ENCODE peak calls at places on chromosomes 6 and 20, in five cellular contexts. One of them, this sample, is unnamed.

GRCh38 chr20:19492937-19493336 is 265.1 kb upstream of the RIN2 start:
- DNase-seq in GM06990: no peak
- DNase-seq in heart left ventricle: no peak
- DNase-seq in AG04450: no peak
- DNase-seq in mesothelial cell of epicardium: no peak
- DNase-seq in this sample: no peak

GRCh38 chr6:149334682-149335160 is 17.2 kb downstream of the TAB2 start:
- DNase-seq in heart left ventricle: no peak
- DNase-seq in AG04450: peak
- DNase-seq in GM06990: no peak
- DNase-seq in mesothelial cell of epicardium: no peak
- DNase-seq in this sample: no peak

GRCh38 chr6:2763345-2763841 is 1.8 kb upstream of the WRNIP1 start:
- DNase-seq in mesothelial cell of epicardium: no peak
- DNase-seq in heart left ventricle: peak
- DNase-seq in AG04450: no peak
- DNase-seq in GM06990: peak
- DNase-seq in this sample: no peak

GRCh38 chr6:106037060-106037459 is 49.1 kb upstream of the PRDM1 start:
- DNase-seq in GM06990: no peak
- DNase-seq in heart left ventricle: no peak
- DNase-seq in mesothelial cell of epicardium: no peak
- DNase-seq in AG04450: no peak
- DNase-seq in this sample: no peak

GRCh38 chr20:19995220-19995863 is 21.8 kb upstream of the NAA20 start:
- DNase-seq in AG04450: no peak
- DNase-seq in GM06990: no peak
- DNase-seq in mesothelial cell of epicardium: no peak
- DNase-seq in heart left ventricle: no peak
- DNase-seq in this sample: peak

GRCh38 chr6:403659-404655 is 12.4 kb downstream of the IRF4 start:
- DNase-seq in heart left ventricle: no peak
- DNase-seq in mesothelial cell of epicardium: no peak
- DNase-seq in AG04450: no peak
- DNase-seq in GM06990: no peak
- DNase-seq in this sample: peak

GRCh38 chr20:3239867-3240775 is 1.1 kb upstream of the SLC4A11 start:
- DNase-seq in AG04450: no peak
- DNase-seq in heart left ventricle: no peak
- DNase-seq in mesothelial cell of epicardium: no peak
- DNase-seq in GM06990: no peak
- DNase-seq in this sample: no peak

GRCh38 chr6:146893690-146894089 is 294.9 kb downstream of the ADGB start:
- DNase-seq in GM06990: no peak
- DNase-seq in AG04450: no peak
- DNase-seq in mesothelial cell of epicardium: no peak
- DNase-seq in heart left ventricle: no peak
- DNase-seq in this sample: no peak

GRCh38 chr6:130037207-130037811 is 18.9 kb downstream of the L3MBTL3 start:
- DNase-seq in AG04450: no peak
- DNase-seq in mesothelial cell of epicardium: no peak
- DNase-seq in heart left ventricle: no peak
- DNase-seq in GM06990: no peak
- DNase-seq in this sample: no peak

GRCh38 chr20:14918981-14919380 is 581.6 kb upstream of the FLRT3 start:
- DNase-seq in GM06990: no peak
- DNase-seq in AG04450: no peak
- DNase-seq in heart left ventricle: no peak
- DNase-seq in mesothelial cell of epicardium: no peak
- DNase-seq in this sample: no peak

GRCh38 chr6:56282391-56282790 is 35.0 kb upstream of the COL21A1 start:
- DNase-seq in AG04450: no peak
- DNase-seq in GM06990: no peak
- DNase-seq in mesothelial cell of epicardium: no peak
- DNase-seq in heart left ventricle: no peak
- DNase-seq in this sample: no peak

DNA sequence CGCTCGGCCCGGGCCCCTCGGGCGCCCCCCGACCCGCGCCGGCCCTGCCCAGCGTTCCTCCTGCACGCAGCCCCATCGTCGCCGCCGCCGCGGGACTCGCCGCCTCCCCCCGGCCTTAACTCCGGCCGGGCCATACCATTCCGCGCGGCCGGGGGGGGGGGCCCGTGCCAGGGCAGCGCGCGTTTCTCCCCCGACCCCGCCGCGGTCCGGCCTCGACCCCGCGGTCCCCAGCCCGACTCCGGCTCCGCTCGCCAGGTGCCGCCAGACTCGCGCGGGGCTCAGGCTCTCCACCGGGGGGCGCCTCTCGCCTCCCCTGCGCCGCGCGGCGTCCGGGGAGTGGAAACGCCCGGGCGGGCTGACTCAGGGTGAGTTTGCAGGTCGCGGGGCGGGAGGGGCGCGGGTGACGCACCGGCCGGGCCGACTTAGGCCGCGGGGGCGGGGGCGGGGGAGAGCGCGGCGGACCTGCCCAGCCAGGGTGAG is at the start of gene SRXN1:
- DNase-seq in mesothelial cell of epicardium: peak
- DNase-seq in heart left ventricle: peak
- DNase-seq in GM06990: peak
- DNase-seq in AG04450: peak
- DNase-seq in this sample: peak
- TF ChIP-seq CTCF in mesothelial cell of epicardium: peak
- TF ChIP-seq CTCF in heart left ventricle: peak
- TF ChIP-seq CTCF in GM06990: peak
- TF ChIP-seq CTCF in AG04450: peak
- TF ChIP-seq CTCF in this sample: peak

GRCh38 chr6:157989541-157990289 is 8.1 kb downstream of the SYNJ2 start:
- DNase-seq in mesothelial cell of epicardium: no peak
- DNase-seq in heart left ventricle: peak
- DNase-seq in AG04450: no peak
- DNase-seq in GM06990: no peak
- DNase-seq in this sample: no peak
- TF ChIP-seq CTCF in mesothelial cell of epicardium: no peak
- TF ChIP-seq CTCF in heart left ventricle: no peak
- TF ChIP-seq CTCF in AG04450: no peak
- TF ChIP-seq CTCF in GM06990: no peak
- TF ChIP-seq CTCF in this sample: no peak

DNA sequence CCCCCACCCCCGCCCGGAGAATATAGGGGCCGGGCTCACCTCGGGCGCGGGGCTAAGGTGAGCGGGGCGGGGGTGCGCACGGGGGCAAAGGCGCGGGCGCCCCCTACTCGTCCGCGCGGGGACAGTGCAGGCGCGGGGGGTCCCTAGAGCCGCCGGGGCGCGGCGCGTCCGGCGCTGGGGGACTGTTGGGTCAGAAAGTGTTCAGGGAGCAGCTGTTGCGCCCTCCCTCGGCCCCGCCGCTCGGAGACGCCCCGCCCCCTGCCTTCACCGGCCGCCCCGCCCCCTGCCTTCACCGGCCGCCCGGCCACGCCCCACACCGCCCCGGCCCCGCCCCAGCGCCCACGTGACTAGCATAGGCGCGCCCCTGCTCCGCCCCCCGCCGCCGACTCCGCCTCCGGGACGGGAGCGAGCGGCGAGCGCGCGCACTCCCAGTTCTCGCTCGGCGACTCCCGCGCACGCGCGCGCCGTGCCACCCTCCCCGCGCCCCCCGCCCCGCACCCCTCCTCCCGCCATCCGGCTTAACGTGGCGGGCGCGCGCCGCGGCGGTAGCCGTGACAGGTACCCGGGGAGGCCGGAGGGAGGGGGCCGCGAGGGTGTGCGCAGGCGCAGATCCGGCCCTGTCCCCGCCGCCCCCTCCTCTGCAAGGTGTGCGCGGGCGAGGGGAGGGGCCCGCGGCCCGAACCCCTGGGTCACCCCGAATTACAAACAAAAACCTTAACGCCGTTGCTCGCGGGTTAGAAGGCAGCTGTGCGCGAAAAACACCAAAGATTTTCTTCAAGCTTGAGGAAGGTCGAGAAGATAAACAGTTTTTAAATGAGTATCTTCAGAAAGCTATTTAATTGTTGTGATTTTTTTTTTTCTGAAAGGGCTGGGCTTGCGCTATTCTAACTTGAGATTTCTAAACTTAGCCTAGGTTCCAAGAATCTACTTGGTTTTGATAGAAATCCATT is 704 bp upstream of the ZNF217 start:
- DNase-seq in GM06990: peak
- DNase-seq in mesothelial cell of epicardium: peak
- DNase-seq in AG04450: peak
- DNase-seq in heart left ventricle: peak
- DNase-seq in this sample: peak
- TF ChIP-seq CTCF in GM06990: no peak
- TF ChIP-seq CTCF in mesothelial cell of epicardium: no peak
- TF ChIP-seq CTCF in AG04450: no peak
- TF ChIP-seq CTCF in heart left ventricle: peak
- TF ChIP-seq CTCF in this sample: peak

GRCh38 chr6:35388023-35388422 is 45.7 kb downstream of the PPARD start:
- DNase-seq in GM06990: no peak
- DNase-seq in AG04450: no peak
- DNase-seq in mesothelial cell of epicardium: no peak
- DNase-seq in heart left ventricle: no peak
- DNase-seq in this sample: peak

GRCh38 chr6:35388772-35389352 is 46.5 kb downstream of the PPARD start:
- DNase-seq in heart left ventricle: no peak
- DNase-seq in mesothelial cell of epicardium: no peak
- DNase-seq in AG04450: no peak
- DNase-seq in GM06990: no peak
- DNase-seq in this sample: no peak

GRCh38 chr6:35392111-35392702 is 49.8 kb downstream of the PPARD start:
- DNase-seq in GM06990: no peak
- DNase-seq in AG04450: no peak
- DNase-seq in mesothelial cell of epicardium: peak
- DNase-seq in heart left ventricle: peak
- DNase-seq in this sample: no peak

GRCh38 chr6:35392773-35393672 is 50.7 kb downstream of the PPARD start:
- DNase-seq in mesothelial cell of epicardium: no peak
- DNase-seq in GM06990: no peak
- DNase-seq in AG04450: no peak
- DNase-seq in heart left ventricle: no peak
- DNase-seq in this sample: no peak

DNA sequence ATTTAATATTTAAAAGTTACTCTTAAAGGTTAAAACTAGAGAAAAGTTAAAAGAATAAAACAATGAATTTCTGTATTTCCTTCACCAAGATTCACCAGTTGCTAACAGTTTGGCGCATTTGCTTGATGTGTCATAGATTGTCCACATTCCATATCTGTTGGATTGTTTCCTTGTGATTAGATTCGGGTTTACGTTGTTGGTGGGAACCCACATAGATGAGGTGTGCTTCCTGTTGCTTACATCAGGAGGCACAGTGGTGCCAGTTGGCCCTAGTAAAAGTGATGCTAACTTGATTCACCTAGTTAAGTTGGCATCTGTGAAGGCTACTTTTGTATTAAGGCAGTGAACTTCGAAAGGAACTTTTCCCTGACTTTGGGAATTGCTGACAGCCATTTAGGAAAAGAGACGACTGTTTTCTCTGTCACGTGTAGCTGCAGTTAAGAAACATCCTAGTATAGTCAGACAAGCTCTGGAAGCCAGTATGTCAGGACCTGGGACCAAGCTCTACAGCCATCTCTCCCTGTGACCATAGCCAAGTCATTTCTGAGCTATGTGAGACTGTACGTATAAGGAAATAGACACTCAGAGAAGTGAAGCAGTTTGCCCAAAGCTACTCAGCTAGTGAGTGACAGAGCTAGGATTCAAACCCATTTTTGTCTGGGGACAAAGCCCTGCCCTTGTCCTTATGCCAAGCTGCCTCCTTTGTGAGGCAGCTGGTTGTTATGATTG is 49.0 kb downstream of the PPARD start:
- DNase-seq in mesothelial cell of epicardium: no peak
- DNase-seq in heart left ventricle: no peak
- DNase-seq in GM06990: no peak
- DNase-seq in AG04450: peak
- DNase-seq in this sample: no peak
- TF ChIP-seq CTCF in mesothelial cell of epicardium: no peak
- TF ChIP-seq CTCF in heart left ventricle: no peak
- TF ChIP-seq CTCF in GM06990: no peak
- TF ChIP-seq CTCF in AG04450: peak
- TF ChIP-seq CTCF in this sample: no peak

DNA sequence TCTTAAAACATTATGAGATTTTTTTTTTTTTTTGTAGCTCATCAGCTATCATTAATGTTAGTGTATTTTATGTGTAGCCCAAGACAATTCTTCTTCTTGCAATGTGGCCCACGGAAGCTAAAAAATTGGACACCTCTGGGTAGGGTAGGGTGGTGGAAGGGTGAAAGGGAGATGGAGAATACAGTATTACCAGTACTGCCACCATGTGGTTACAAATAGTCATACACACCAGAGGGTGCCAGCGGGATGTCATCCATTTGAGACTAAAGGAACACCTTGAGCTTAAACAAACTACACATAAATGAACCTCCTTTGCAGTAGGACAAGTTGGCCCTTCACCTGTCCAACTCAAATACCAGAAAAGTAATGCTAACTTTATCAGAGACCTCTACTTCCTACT is 601.9 kb downstream of the HTR1B start:
- DNase-seq in AG04450: no peak
- DNase-seq in mesothelial cell of epicardium: no peak
- DNase-seq in heart left ventricle: no peak
- DNase-seq in GM06990: no peak
- DNase-seq in this sample: no peak
- TF ChIP-seq CTCF in AG04450: no peak
- TF ChIP-seq CTCF in mesothelial cell of epicardium: peak
- TF ChIP-seq CTCF in heart left ventricle: no peak
- TF ChIP-seq CTCF in GM06990: no peak
- TF ChIP-seq CTCF in this sample: peak

This sample was measured in GM13976.